ENCODE peak calls at places on chromosomes 12 and 14, in four cellular contexts. R is HepG2, E is K562, F is GM12878. K is an unnamed sample.

GRCh38 chr14:71694888-71695505 is 237.2 kb upstream of the RGS6 start:
- DNase-seq in F (no peak), E (no peak), R (no peak), K (no peak)

GRCh38 chr12:112163056-112163455 is 37.7 kb downstream of the TRAFD1 start:
- DNase-seq in R (no peak), E (no peak), F (no peak), K (no peak)

GRCh38 chr12:57456145-57456700 is 1.1 kb downstream of the INHBE start:
- DNase-seq in E (peak; percentile 75), F (no peak), R (peak; percentile 77), K (peak; percentile 61)

GRCh38 chr14:106460916-106461315 is 934.5 kb downstream of the TMEM121 start:
- DNase-seq in R (no peak), F (no peak), E (no peak), K (no peak)

GRCh38 chr12:3173912-3174311 is 96.7 kb downstream of the TSPAN9 start:
- DNase-seq in F (no peak), E (no peak), R (no peak), K (no peak)

GRCh38 chr12:70379856-70380255 is 13.8 kb downstream of the KCNMB4 start:
- DNase-seq in R (no peak), E (no peak), F (no peak), K (no peak)

GRCh38 chr12:54360717-54361456 is 3.4 kb downstream of the GPR84 start:
- DNase-seq in R (peak; percentile 82), F (no peak), E (peak; percentile 93), K (peak; percentile 73)

GRCh38 chr14:102758087-102758486 is 19.2 kb upstream of the TRAF3 start:
- DNase-seq in R (no peak), E (no peak), F (no peak), K (no peak)

GRCh38 chr12:108806921-108807320 is 50.5 kb downstream of the SSH1 start:
- DNase-seq in F (no peak), R (no peak), E (no peak), K (no peak)

GRCh38 chr12:53289891-53290290 is 5.5 kb upstream of the PFDN5 start:
- DNase-seq in F (no peak), R (no peak), E (no peak), K (no peak)

GRCh38 chr14:79809849-79810612 is 401.3 kb downstream of the DIO2 start:
- DNase-seq in F (no peak), E (no peak), R (no peak), K (no peak)

GRCh38 chr14:104882325-104882973 is 17.4 kb downstream of the CEP170B start:
- DNase-seq in E (peak; percentile 67), R (no peak), F (no peak), K (no peak)

GRCh38 chr12:6724409-6724797 is 557 bp downstream of the COPS7A start:
- DNase-seq in R (peak; percentile 20), E (peak; percentile 56), F (no peak), K (peak; percentile 26)

GRCh38 chr14:72643317-72643801 is 250.5 kb downstream of the DPF3 start:
- DNase-seq in R (no peak), F (no peak), E (no peak), K (no peak)

GRCh38 chr12:28110329-28110728 is 79.9 kb upstream of the CCDC91 start:
- DNase-seq in R (no peak), E (peak; percentile 65), F (no peak), K (no peak)

DNA sequence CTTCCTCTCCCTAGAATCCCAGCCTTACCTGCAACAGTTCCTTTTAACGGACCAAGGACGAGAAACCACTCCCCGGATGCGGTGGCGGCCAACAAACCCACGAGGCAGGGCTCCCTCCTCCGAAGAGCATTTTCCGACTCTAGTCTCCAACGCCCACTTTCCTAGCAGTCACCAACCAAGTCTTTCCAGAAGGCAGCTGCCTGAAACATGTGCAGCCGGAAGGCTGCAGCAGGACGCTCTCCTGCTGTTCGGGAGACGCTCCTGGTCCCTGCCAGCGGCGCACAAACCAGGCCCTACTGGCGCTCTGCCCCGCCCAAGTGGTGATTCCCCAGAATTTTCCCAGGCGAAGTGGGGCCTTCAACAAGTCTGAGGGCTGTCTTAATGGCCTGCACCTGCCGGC is 21.1 kb upstream of the ADAM20 start:
- DNase-seq in E (no peak), F (no peak), R (no peak), K (no peak)
- TF ChIP-seq FOXK2 in E (no peak), F (no peak), R (no peak), K (no peak)

DNA sequence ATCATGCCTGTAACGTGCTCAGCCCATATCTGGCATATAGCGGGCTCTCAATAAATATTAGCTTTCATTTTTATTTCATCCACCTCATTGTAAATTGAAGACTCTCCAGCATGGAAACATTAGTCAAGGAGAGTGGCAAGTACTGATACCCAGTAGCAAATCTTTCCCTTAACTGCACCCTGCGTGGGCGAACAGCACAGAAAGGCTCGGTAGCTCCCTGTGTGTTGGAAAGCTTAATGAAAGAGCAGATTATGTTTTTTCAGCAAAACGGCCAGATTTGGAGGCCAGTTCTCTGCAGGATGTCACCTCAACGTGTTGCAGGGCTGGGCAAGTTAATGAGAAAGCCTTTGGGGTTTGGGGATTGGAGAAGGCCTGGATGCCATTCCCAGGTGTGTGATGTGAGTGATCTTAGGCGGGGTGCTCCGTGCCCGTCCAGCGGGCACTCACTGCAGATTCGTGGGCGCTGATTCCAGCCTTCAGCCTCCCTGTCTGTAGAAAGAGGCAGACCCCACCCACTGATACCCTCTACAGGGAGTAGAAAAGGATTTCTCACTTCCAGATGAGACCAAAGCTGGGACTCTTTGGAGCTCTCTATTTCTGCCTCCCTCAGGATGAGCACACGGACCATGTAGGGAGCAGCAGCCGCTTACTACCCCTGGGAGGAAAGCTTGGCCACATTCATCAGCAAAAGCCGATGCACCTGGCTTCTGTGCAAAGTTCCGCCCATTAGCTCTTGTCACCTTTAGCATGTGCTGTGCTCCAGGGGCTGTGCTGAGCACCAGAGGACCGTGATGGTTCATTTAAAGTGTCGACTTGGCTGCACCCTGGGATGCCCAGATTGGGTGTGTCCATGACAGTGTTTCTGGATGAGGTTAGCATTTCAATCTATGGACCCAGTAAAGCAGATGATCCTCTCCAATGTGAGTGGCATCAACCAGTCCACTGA is 29.1 kb downstream of the C14orf132 start:
- DNase-seq in E (no peak), F (no peak), R (no peak), K (no peak)
- TF ChIP-seq FOXM1 in E (no peak), F (no peak), R (no peak), K (no peak)

GRCh38 chr14:99260652-99261551 is 11.1 kb downstream of the BCL11B start:
- DNase-seq in F (no peak), E (no peak), R (no peak), K (no peak)
- TF ChIP-seq SP1 in F (no peak), E (no peak), R (no peak), K (no peak)

DNA sequence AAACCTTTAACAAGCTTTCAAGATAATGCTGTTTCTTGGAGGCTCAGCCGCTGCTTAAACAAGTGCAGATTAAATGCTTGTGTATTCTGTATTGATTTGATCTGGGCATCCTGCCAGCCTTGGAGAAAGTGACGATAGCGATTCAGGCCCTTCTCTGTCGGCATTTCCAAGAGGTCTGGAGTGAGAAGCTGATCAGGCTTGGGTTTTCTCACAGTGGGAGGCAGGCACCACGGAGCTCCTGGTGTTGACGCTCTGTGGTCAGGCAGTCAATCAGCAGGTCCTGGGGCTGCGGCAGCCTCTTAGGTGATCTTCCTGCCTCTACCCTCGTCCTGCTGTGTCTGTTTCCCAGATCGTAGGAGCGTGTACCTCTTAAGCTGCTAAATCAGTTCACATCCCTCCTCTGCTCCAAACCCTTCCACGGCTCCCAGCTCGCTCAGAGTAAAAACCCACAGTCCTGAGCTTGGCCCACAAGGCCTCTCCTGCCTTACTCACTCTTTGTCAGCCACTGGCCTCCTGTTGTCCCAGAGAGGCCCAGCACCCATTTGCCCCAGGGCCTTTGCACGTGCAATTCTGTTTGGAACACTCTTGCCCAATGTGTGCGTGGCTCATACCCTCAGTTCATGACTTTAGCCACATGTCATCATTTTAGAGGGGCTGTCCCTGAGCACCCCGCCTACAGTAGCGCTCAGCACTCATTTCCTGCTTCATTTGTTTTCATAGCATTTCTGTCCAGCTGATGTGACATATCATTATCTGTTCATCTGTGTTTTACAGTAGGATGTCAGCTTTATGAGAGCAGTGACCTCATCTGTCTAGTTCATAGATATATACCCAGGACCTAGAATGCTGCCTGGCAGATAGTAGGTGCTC is 155.4 kb downstream of the AACS start:
- DNase-seq in E (no peak), F (no peak), R (no peak), K (peak; percentile 34)
- TF ChIP-seq FOXK2 in E (no peak), F (no peak), R (no peak), K (no peak)

GRCh38 chr12:51635371-51635770 is 44.3 kb downstream of the SCN8A start:
- DNase-seq in E (no peak), R (no peak), F (no peak), K (no peak)

GRCh38 chr12:51632598-51632997 is 41.6 kb downstream of the SCN8A start:
- DNase-seq in F (no peak), E (no peak), R (no peak), K (no peak)

GRCh38 chr12:51636581-51636980 is 45.5 kb downstream of the SCN8A start:
- DNase-seq in R (no peak), F (no peak), E (no peak), K (no peak)

GRCh38 chr12:51639361-51639760 is 48.3 kb downstream of the SCN8A start:
- DNase-seq in F (no peak), R (no peak), E (no peak), K (no peak)

DNA sequence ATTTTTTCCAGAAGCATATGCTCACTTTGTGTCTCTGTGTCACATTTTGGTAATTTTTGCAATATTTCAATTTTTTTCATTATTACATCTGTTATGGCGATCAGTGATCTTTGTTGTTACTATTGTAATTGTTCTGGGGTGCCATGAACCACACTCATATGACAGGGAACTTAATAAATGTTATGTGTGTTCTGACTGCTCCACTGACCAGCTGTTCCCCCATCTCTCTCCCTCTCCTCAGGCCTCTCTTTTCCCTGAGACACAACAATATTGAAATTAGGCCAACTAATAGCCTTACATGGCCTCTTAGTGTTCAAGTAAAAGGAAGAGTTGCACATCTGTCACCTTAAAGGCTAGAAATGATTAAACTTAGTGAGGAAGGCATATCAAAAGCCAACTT is 46.0 kb downstream of the SCN8A start:
- DNase-seq in F (no peak), E (no peak), R (no peak), K (no peak)
- TF ChIP-seq FOXM1 in F (no peak), E (no peak), R (no peak), K (no peak)

DNA sequence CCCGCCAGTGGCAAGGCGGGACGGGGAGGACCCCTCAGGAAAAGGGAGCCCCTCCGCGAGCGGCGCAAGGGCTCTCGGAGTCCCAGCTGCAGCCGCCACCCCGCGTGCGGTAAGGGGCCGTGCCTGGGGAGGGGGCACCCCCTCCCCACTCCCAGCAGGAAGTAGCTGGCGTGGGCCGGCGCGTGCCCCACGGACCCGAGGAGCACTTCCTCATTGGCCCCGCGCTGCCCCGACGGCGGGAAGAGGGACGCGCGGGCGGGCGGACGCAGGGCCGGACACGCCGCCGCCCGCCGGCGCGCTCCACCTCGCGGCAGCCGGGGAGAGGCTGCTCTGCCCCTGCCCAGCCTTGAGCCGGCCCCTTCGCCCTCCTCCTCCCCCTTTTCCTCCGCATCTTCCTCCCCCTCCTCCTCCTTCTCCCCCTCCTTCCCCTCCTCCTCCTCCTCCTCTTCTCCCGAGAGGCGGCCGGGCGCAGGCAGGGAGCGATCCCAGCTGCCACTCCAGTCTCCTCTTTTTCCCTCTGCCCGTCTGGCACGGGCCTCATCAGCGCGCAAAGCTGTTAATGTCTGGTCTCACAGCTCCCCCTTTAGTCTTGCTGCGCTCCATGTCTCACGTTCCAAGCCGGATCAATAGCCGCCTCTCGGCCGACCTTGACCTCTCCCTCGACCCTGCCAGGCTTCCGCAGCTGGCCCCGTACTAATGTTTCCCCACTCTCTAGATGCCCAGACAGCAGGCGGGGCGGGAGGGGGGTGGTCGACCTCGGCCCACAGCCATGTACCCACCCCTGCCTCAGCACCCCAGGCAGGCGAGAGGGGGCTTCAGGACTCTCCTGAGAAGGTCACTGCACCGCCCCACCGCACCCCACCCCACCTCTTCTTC is 2.6 kb upstream of the BCL11B start:
- DNase-seq in R (peak; percentile 77), F (no peak), E (peak; percentile 10), K (peak; percentile 73)
- TF ChIP-seq SP1 in R (no peak), F (no peak), E (no peak), K (no peak)